ENCODE peak calls at places on chromosomes 7 and 10, in seven cellular contexts. L is ovary, F is transverse colon, I is endothelial cell of umbilical vein, C is uterus, A is heart left ventricle, O is Peyer's patch. E is an unnamed sample.

GRCh38 chr7:158651968-158652555 is 52.5 kb downstream of the NCAPG2 start:
- DNase-seq in L (no peak), O (no peak), A (no peak), F (no peak), C (no peak), I (no peak), E (no peak)

GRCh38 chr7:18345641-18346234 is 149.8 kb upstream of the HDAC9 start:
- DNase-seq in L (no peak), A (no peak), O (no peak), F (peak; percentile 33), C (peak; percentile 37), I (peak; percentile 72), E (no peak)

GRCh38 chr7:106883627-106884026 is 18.5 kb downstream of the PIK3CG start:
- DNase-seq in L (no peak), O (no peak), C (no peak), F (no peak), I (no peak), A (no peak), E (no peak)

GRCh38 chr10:22821501-22821900 is 106.4 kb upstream of the ARMC3 start:
- DNase-seq in O (no peak), F (no peak), L (no peak), C (no peak), I (peak; percentile 69), A (no peak), E (no peak)

GRCh38 chr10:120115959-120116358 is 223.4 kb downstream of the SEC23IP start:
- DNase-seq in F (no peak), I (no peak), A (no peak), O (no peak), L (no peak), C (no peak), E (no peak)

GRCh38 chr10:118808601-118809371 is 54.0 kb upstream of the CACUL1 start:
- DNase-seq in I (no peak), L (no peak), A (no peak), F (no peak), C (no peak), O (no peak), E (no peak)

GRCh38 chr10:51709324-51709972 is 10.1 kb upstream of the CSTF2T start:
- DNase-seq in C (no peak), L (no peak), A (no peak), O (no peak), I (no peak), F (no peak), E (no peak)

GRCh38 chr10:77541944-77542343 is 95.7 kb downstream of the KCNMA1 start:
- DNase-seq in F (no peak), I (no peak), O (no peak), C (no peak), L (no peak), A (no peak), E (no peak)

GRCh38 chr7:141785711-141786552 is 4.1 kb upstream of the TAS2R5 start:
- DNase-seq in L (no peak), F (no peak), O (no peak), I (peak; percentile 71), C (no peak), A (no peak), E (peak; percentile 16)

GRCh38 chr10:97785731-97786130 is 13.9 kb upstream of the SFRP5 start:
- DNase-seq in F (no peak), O (no peak), C (no peak), A (no peak), L (no peak), I (no peak), E (no peak)

GRCh38 chr10:34633346-34633745 is 181.8 kb downstream of the PARD3 start:
- DNase-seq in O (no peak), L (no peak), C (no peak), A (no peak), I (no peak), F (no peak), E (no peak)

GRCh38 chr10:2933519-2933918 is 133.8 kb upstream of the PFKP start:
- DNase-seq in A (no peak), I (no peak), O (no peak), F (no peak), C (no peak), L (no peak), E (no peak)

GRCh38 chr7:149524399-149524798 is 26.8 kb upstream of the ZNF746 start:
- DNase-seq in C (no peak), A (no peak), O (no peak), L (no peak), I (no peak), F (no peak), E (no peak)

GRCh38 chr7:141992154-141992553 is 3.5 kb upstream of the MGAM start:
- DNase-seq in L (no peak), C (no peak), F (no peak), A (no peak), O (no peak), I (no peak), E (no peak)

GRCh38 chr7:132440126-132440525 is 136.1 kb downstream of the PLXNA4 start:
- DNase-seq in A (no peak), I (no peak), L (no peak), F (no peak), O (no peak), C (no peak), E (no peak)

GRCh38 chr7:5667391-5667790 is 114.1 kb downstream of the RNF216 start:
- DNase-seq in I (peak; percentile 77), O (no peak), L (no peak), A (no peak), C (no peak), F (no peak), E (no peak)

GRCh38 chr7:80135306-80136104 is 874 bp downstream of the GNAI1 start:
- DNase-seq in L (peak; percentile 49), I (no peak), O (peak; percentile 50), F (peak; percentile 14), C (peak; percentile 20), A (no peak), E (peak; percentile 24)

GRCh38 chr10:1543596-1543995 is 193.7 kb downstream of the ADARB2 start:
- DNase-seq in A (no peak), L (no peak), O (no peak), I (no peak), F (no peak), C (no peak), E (no peak)

DNA sequence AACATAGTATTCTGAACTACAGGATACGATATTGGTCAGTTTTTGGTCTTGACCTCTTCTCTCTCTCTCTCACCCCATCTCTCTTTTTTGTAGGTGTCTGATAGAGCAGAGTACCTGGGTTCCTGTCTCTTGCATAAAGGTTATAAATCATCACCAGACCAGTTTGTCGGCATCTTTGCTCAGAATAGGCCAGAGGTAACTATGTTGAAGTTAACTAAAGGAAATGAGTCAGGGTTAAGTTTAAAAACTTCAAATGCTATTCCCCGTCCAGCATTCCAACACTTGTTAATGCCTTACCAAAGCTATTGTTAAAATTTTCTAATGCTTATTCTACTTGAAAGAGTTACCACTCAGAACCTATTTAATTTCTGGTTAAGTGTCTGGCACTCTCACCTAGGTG is 30.7 kb downstream of the ACSL5 start:
- DNase-seq in L (no peak), C (no peak), A (no peak), O (no peak), I (peak; percentile 29), F (no peak), E (no peak)
- TF ChIP-seq POLR2A in L (no peak), C (no peak), A (no peak), O (no peak), I (no peak), F (no peak), E (no peak)

DNA sequence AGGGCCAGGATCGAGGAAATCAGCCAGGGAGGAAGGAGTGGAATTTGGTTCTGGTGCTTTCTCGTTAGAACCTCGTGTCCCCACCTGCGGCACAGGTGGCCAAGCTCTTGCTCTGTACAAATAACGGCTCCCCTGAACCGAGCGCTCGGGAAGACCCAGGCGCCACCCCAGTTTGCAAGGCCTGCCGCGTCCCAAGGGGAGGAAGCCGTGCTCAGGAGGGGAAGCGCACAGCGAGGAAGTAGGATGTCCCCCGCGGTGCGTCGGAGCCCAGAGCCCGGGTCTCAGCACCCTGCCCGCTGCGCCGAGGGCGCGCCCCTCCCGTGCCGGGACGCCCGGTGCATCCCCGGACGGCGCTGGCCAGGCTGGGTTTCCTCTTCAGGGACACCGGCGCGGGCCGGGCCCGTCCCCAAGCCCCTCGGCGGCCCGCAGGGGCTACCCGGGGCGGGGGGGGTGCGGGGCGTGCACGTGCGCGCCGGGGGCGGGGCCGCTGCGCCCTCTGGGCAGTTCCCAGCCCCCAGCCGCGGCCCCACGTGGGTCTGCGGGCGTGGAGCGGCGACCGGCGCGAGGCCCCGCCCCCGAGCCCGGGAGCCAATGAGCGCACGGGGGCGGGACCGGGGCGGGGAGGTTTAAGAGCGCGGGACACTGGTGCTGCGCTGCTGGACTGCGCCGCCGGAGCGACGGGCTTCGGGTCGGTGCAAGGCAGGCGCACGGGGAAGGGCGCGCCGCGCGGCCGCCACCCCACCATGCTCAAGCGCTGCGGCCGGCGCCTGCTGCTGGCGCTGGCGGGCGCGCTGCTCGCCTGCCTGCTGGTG is at the start of gene LFNG:
- DNase-seq in A (peak; percentile 88), C (peak; percentile 76), O (peak; percentile 92), I (peak; percentile 82), F (peak; percentile 92), L (peak; percentile 88), E (peak; percentile 100)
- TF ChIP-seq POLR2A in A (peak; percentile 69), C (peak; percentile 98), O (peak; percentile 94), I (peak; percentile 98), F (peak; percentile 80), L (peak; percentile 53), E (peak; percentile 100)

DNA sequence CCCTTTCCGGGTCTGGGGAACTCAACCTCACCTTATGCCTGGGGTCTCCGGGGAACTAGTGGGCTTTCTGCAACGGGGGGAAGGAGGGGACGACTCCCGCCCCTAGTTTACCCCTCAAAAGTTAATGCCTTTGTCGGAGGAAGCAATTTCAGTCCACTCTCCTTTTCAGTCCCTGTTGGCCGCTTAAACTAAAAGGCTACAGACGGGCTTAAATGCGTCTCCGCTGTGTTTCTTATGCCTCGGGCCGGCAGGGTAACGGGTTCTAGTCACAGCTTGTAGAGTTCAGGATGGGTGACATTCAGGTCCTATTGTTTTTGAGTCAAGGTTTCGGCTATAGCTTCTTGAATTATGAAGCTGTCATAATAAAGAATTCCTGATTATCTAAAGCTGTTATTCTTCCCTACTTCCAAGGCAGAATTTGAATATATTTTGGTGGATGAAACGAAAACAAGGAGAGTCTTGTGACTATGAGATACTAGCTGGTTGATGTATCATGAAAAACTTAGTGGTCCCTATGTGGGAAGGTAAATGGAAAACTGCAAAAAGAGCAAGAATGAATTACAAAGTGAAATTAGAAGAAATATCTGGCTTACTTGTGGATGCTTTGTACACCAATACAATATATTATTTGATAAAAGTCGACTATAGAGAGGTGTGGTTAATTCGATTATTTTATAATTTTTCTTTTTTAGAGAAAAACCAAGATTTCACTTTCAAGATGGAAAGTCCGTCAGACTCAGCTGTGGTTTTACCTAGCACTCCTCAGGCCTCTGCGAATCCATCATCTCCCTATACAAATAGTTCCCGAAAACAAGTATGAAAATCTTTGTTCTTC is 519 bp downstream of the SFR1 start:
- DNase-seq in C (no peak), O (no peak), A (no peak), L (no peak), I (no peak), F (no peak), E (no peak)
- TF ChIP-seq POLR2A in C (no peak), O (no peak), A (no peak), L (no peak), I (peak; percentile 20), F (no peak), E (no peak)

DNA sequence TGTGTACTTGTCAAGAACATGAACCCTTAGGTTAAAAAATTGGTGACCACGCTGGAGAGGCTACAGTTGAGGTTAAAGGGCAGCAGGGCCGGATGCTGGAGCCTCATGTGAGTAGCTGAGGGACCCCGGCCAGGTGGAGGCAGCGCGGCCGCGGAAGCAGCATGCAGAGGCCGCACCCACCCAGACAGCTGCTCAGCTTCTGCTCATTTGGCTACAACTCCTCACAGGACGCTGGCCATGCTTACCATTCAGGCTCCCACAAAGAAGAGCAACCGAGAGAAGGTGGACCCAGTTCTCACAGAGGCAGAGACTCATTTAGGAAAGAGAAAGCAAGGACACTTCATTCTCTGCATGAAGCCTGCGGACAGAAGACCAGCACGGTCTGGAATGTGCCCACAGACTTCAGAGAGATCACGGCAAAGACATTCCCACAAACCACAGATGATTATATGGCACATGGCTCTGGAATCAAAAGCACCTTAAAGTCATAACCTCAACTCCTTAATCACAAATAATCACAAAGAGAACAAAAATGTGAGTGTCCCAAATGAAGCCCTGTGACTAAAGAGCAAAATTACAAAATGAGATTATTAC is 94.4 kb downstream of the VOPP1 start:
- DNase-seq in O (no peak), F (no peak), L (no peak), C (no peak), I (no peak), A (no peak), E (peak; percentile 95)
- TF ChIP-seq POLR2A in O (no peak), F (no peak), L (no peak), C (no peak), I (no peak), A (no peak), E (no peak)

E was measured in H54.